ENCODE peak calls at places on chromosomes 12 and 14, in six cellular contexts. F, L, I, Y, N and T are unnamed samples. For H3K9me2, the result is how much of the 10 kb centered on the place peaks cover.

GRCh38 chr12:46981627-46982026 is 97.8 kb upstream of the PCED1B start:
- DNase-seq in F (no peak), L (no peak), I (no peak), Y (no peak), N (no peak), T (no peak)

GRCh38 chr12:32568241-32568640 is 110.9 kb upstream of the DNM1L start:
- DNase-seq in F (no peak), L (peak), I (peak), Y (no peak), N (no peak), T (no peak)

GRCh38 chr14:105117710-105118385 is 50.7 kb downstream of the JAG2 start:
- DNase-seq in F (no peak), L (no peak), I (no peak), Y (no peak), N (no peak), T (no peak)

GRCh38 chr12:114011711-114012110 is 45.6 kb upstream of the RBM19 start:
- DNase-seq in F (no peak), L (no peak), I (no peak), Y (no peak), N (no peak), T (no peak)

GRCh38 chr14:93764211-93764659 is 24.1 kb downstream of the PRIMA1 start:
- DNase-seq in F (no peak), L (no peak), I (peak), Y (no peak), N (peak), T (peak)

GRCh38 chr12:63968685-63969084 is 124.2 kb downstream of the SRGAP1 start:
- DNase-seq in F (no peak), L (no peak), I (no peak), Y (no peak), N (no peak), T (no peak)

GRCh38 chr12:52391618-52392002 is 6.2 kb upstream of the KRT84 start:
- DNase-seq in F (no peak), L (no peak), I (no peak), Y (no peak), N (peak), T (peak)

GRCh38 chr14:86153480-86153879 is 623.5 kb downstream of the FLRT2 start:
- DNase-seq in F (peak), L (no peak), I (no peak), Y (no peak), N (no peak), T (no peak)

GRCh38 chr14:34461334-34462131 is 507 bp downstream of the SPTSSA start:
- DNase-seq in F (peak), L (peak), I (peak), Y (no peak), N (no peak), T (peak)

GRCh38 chr14:81681466-81681865 is 147.8 kb upstream of the SEL1L start:
- DNase-seq in F (no peak), L (no peak), I (no peak), Y (no peak), N (no peak), T (no peak)

GRCh38 chr14:76272349-76272748 is 103.6 kb upstream of the ESRRB start:
- DNase-seq in F (no peak), L (no peak), I (no peak), Y (no peak), N (no peak), T (no peak)

GRCh38 chr12:124307556-124307825 is 12.6 kb downstream of the RFLNA start:
- DNase-seq in F (no peak), L (no peak), I (no peak), Y (no peak), N (no peak), T (no peak)

GRCh38 chr14:101909371-101910096 is 54.8 kb upstream of the DYNC1H1 start:
- DNase-seq in F (no peak), L (no peak), I (no peak), Y (no peak), N (no peak), T (no peak)

GRCh38 chr14:63787995-63788946 is 60.4 kb upstream of the SGPP1 start:
- DNase-seq in F (no peak), L (no peak), I (no peak), Y (no peak), N (no peak), T (no peak)

GRCh38 chr14:99318091-99318958 is 46.3 kb upstream of the BCL11B start:
- DNase-seq in F (peak), L (no peak), I (no peak), Y (no peak), N (no peak), T (peak)

GRCh38 chr12:27987311-27987710 is 14.8 kb upstream of the PTHLH start:
- DNase-seq in F (no peak), L (no peak), I (no peak), Y (no peak), N (no peak), T (no peak)

GRCh38 chr12:62684586-62685295 is 218.1 kb downstream of the MON2 start:
- DNase-seq in F (peak), L (no peak), I (no peak), Y (no peak), N (peak), T (peak)

GRCh38 chr12:47276253-47277070 is 196.7 kb upstream of the AMIGO2 start:
- DNase-seq in F (no peak), L (no peak), I (peak), Y (peak), N (no peak), T (peak)

GRCh38 chr12:47970843-47971242 is 7.4 kb downstream of the TMEM106C start:
- DNase-seq in F (peak), L (no peak), I (no peak), Y (no peak), N (no peak), T (no peak)

GRCh38 chr14:19911114-19911513 is 9.3 kb upstream of the OR4K5 start:
- DNase-seq in F (no peak), L (no peak), I (no peak), Y (no peak), N (no peak), T (no peak)

GRCh38 chr12:107429006-107429698 is 256.4 kb upstream of the PWP1 start:
- DNase-seq in F (no peak), L (no peak), I (peak), Y (no peak), N (no peak), T (peak)

GRCh38 chr12:64173456-64173855 is 48.6 kb downstream of the KICS2 start:
- DNase-seq in F (no peak), L (no peak), I (no peak), Y (no peak), N (no peak), T (peak)

GRCh38 chr12:124359671-124360581 is 65.0 kb downstream of the RFLNA start:
- DNase-seq in F (peak), L (no peak), I (peak), Y (no peak), N (peak), T (no peak)

GRCh38 chr14:106530423-106531107 is 1004.2 kb downstream of the TMEM121 start:
- DNase-seq in F (peak), L (no peak), I (no peak), Y (peak), N (no peak), T (no peak)

GRCh38 chr12:120367252-120367923 is 1.6 kb downstream of the MSI1 start:
- DNase-seq in F (peak), L (no peak), I (no peak), Y (no peak), N (peak), T (peak)

GRCh38 chr14:20657216-20658211 is 16.0 kb upstream of the OR6S1 start:
- DNase-seq in F (peak), L (peak), I (peak), Y (no peak), N (no peak), T (peak)

DNA sequence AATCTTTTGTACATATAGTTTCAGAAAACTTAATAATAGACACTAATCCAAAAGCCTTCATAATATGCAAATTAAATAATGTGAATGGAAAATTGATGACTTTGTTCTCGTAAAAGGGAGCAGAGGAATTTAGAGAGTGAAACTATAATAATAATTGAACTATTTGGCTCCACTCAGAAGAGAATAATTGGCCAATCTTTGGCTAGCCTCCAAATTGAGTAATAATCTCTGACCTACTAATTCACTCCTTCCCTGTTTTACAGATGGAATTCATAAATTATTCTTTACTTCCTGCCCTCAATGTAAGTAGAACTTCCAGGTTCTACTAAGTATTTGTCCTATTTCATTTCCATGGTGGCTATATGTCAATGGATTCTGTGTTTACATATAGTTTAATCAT is 15.8 kb downstream of the TRIM9 start:
- DNase-seq in F (no peak), L (no peak), I (no peak), Y (no peak), N (no peak), T (no peak)
- H3K9me2 ChIP-seq in F (under half), L (under half), I (under half), Y (under half), N (under half), T (under half)

DNA sequence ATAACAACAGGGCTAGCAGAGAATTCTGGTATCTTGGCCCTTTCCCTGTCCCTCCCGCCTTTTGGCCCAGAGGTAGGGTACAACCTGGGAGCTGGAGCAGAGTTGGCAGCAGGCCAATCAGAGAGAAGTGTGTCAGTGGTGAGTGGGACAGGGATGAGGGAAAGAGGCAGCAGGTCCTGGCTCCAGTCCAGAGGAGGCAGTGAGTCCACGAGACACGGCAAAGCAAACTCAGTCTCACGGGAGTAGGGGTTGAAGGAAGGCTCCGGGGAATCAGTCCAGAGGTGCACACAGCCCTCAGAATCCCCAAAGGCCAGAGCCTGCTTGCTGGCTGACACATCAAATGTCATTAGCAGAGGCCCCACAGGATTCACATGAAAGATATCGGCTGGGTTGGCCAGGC is 7.3 kb downstream of the PAN2 start:
- DNase-seq in F (no peak), L (no peak), I (peak), Y (no peak), N (no peak), T (peak)
- TF ChIP-seq EZH2phosphoT487 in F (no peak), L (no peak), I (no peak), Y (no peak), N (no peak), T (no peak)

DNA sequence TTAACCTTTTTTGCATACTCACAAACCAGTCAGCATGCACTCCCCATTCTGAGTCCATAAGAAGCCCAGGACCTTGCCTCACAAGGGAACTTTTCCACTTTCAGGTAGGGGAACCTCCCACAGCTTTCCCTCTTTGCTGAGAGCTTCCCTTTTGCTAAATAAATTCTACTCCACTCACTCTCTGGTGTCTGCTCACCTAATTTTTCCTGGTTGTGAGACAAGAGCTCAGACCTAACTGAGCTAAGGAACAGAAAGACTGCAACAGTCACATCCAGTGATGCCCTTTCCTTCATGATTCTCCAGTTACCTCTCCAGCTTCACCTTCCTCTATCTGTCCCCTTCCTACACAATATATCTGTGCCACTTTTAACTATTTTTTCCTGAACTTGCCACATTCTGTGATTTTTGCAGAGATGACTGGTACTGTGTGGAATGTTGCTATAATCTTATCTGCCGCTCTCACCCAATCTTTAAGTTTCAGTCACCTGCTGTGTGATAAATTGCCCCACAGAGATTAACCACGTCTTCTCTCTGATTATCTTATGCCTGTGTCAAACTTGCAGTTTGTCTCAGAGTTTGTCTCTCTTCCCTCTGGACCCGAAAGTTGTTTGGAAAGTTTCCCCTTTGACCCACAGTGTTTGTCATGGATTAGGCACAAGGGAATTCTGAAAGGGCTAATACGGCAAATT is 737.1 kb upstream of the FLRT2 start:
- DNase-seq in F (no peak), L (no peak), I (no peak), Y (no peak), N (no peak), T (no peak)
- H3K9me2 ChIP-seq in F (under half), L (under half), I (under half), Y (under half), N (under half), T (under half)

DNA sequence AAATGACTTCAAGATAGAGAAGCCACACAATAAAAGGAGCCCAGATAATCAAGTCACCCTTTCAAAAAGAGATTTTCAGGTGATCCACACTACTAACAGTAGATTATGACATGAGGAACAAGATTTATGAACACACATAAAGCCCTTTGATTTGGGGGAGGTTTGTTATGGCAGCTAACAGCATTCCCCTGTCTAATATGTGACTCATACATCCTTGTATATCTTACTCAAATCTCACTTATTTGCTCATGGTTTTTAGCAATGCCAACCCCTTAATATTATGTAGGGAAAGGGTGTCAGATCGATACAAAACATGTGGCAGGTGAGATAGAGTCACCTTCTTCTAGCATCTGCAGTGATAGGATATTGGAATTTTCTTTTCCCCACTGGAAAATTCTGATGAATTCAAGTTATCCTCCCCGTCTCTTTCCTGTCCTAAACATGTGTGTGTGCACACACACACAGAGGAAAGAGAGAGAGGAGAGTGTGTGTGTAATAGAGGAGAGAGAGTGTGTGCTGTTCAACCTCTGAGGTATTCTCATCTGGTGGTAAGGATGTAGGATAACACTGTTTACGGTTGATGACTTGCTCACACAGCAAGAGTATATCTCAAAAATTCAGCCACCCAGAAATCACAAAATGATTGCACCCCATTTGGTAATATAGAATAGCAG is 319.9 kb downstream of the KCNC2 start:
- DNase-seq in F (no peak), L (peak), I (peak), Y (no peak), N (no peak), T (peak)
- TF ChIP-seq EZH2phosphoT487 in F (no peak), L (no peak), I (no peak), Y (no peak), N (no peak), T (no peak)

DNA sequence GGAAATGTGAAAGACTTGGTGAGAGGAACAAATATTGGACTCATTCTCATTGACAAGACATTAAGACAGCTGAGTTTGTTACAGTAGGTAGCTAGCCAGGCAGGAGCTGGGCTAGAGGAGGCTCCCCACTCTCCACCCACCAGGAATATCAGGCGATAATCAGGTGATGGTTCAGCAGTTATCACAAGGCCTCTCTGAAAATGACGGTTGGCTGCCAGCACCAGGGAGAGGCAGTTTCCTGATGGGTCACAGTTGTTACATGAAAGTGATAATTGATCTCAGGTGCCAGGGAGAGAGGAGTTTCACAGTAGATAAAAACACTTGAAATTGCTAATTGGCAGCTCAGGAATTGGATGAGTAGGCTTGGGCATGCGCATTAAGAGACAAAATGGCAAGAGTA is 116.5 kb downstream of the TMTC2 start:
- DNase-seq in F (no peak), L (no peak), I (no peak), Y (no peak), N (no peak), T (no peak)
- H3K9me2 ChIP-seq in F (under half), L (under half), I (under half), Y (under half), N (under half), T (under half)

GRCh38 chr12:111818340-111818739 is 23.7 kb upstream of the MAPKAPK5 start:
- DNase-seq in F (no peak), L (no peak), I (no peak), Y (no peak), N (no peak), T (no peak)

GRCh38 chr12:111823891-111824290 is 18.1 kb upstream of the MAPKAPK5 start:
- DNase-seq in F (no peak), L (no peak), I (no peak), Y (no peak), N (no peak), T (no peak)

GRCh38 chr12:111816065-111816615 is 25.9 kb upstream of the MAPKAPK5 start:
- DNase-seq in F (no peak), L (no peak), I (no peak), Y (no peak), N (no peak), T (peak)

GRCh38 chr12:111819191-111820158 is 22.6 kb upstream of the MAPKAPK5 start:
- DNase-seq in F (no peak), L (no peak), I (peak), Y (no peak), N (no peak), T (peak)
- TF ChIP-seq EZH2phosphoT487 in F (no peak), L (no peak), I (no peak), Y (no peak), N (no peak), T (no peak)

DNA sequence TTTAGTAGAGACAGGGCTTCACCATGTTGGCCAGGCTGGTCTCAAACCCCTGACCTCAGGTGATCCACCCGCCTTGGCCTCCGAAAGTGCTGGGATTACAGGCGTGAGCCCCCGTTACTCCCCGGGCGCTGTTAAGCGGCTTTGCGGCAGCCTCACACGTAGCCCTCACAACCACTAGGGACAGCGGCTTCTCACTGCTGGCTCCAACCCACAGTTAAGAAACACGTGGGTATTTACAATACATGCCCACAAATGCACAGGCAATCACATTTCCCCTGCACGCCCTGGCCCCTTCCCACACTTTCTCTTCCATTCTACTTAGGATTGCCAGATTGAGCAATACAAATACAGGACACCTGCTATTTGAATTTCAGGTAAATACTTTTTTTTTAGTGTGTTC is 37.0 kb upstream of the EIF5 start:
- DNase-seq in F (peak), L (no peak), I (no peak), Y (no peak), N (peak), T (no peak)
- H3K9me2 ChIP-seq in F (under half), L (under half), I (under half), Y (under half), N (under half), T (under half)

GRCh38 chr14:47541652-47542051 is 133.8 kb downstream of the MDGA2 start:
- DNase-seq in F (peak), L (no peak), I (no peak), Y (no peak), N (no peak), T (no peak)

GRCh38 chr14:47536341-47536740 is 139.1 kb downstream of the MDGA2 start:
- DNase-seq in F (peak), L (no peak), I (no peak), Y (no peak), N (no peak), T (no peak)

DNA sequence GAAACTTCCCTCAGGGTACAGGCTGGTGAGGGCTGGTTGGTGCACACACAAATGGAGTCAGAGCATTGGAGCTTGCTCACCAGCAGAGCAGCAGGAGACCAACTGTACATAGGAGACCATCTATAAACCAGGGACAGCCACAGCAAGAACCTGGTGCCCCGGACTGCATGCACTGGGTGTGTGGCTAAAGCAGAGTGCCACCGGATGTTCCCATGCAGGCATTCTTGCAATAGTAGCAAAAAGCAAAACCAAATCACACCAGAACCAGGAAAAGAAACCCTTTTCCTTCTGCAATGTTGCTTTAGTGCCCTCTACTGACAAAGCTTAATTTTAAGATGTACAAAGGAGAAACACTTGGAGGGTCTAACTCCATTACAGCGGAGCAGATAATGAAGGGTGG is 136.3 kb downstream of the MDGA2 start:
- DNase-seq in F (peak), L (no peak), I (peak), Y (no peak), N (no peak), T (peak)
- TF ChIP-seq EZH2phosphoT487 in F (no peak), L (no peak), I (no peak), Y (no peak), N (no peak), T (no peak)

DNA sequence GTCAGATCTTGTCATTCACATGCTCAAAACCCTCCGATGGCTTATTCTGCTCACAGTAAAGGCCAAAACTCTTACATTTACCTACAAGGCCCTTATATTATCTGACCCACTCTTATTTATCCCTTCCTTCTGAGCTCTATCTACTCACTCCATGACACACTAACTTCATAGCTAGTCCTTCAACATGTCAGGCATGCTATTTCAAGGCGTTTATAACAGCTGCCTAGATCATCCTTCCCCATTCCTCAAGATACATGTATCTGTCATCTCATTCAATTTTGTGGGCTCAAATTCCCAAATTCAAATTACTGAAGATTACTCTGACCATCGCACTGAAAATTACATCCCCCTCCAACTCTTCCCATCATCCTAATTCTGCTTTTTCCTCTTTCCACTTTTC is 6.9 kb downstream of the MIS18BP1 start:
- DNase-seq in F (no peak), L (no peak), I (no peak), Y (no peak), N (no peak), T (no peak)
- H3K9me2 ChIP-seq in F (under half), L (under half), I (under half), Y (under half), N (under half), T (under half)

GRCh38 chr12:20489645-20490044 is 121.3 kb downstream of the PDE3A start:
- DNase-seq in F (no peak), L (no peak), I (no peak), Y (no peak), N (peak), T (no peak)
- TF ChIP-seq EZH2phosphoT487 in F (no peak), L (no peak), I (no peak), Y (no peak), N (no peak), T (no peak)